ENCODE peak calls at places on chromosomes 7 and 10, in seven cellular contexts. One of them, this sample, is unnamed.

GRCh38 chr7:99562832-99563231 is 4.4 kb downstream of the ZNF655 start:
- DNase-seq in NAMALWA: no peak
- DNase-seq in A172: peak; percentile 99
- DNase-seq in kidney epithelial cell: peak; percentile 98
- DNase-seq in colonic mucosa: peak; percentile 31
- DNase-seq in stimulated activated CD4-positive, alpha-beta T cell treated with anti-CD3 and anti-CD28 coated beads, Interleukin-1b, Interleukin-23, amount 100 ng/mL, for 4 hours: no peak
- DNase-seq in amniotic stem cell: peak; percentile 92
- DNase-seq in this sample: peak; percentile 99

GRCh38 chr7:128775744-128776474 is at the start of gene OPN1SW:
- DNase-seq in A172: no peak
- DNase-seq in colonic mucosa: no peak
- DNase-seq in kidney epithelial cell: no peak
- DNase-seq in stimulated activated CD4-positive, alpha-beta T cell treated with anti-CD3 and anti-CD28 coated beads, Interleukin-1b, Interleukin-23, amount 100 ng/mL, for 4 hours: no peak
- DNase-seq in NAMALWA: no peak
- DNase-seq in amniotic stem cell: no peak
- DNase-seq in this sample: no peak

GRCh38 chr7:142133740-142134148 is 22.2 kb downstream of the MGAM2 start:
- DNase-seq in stimulated activated CD4-positive, alpha-beta T cell treated with anti-CD3 and anti-CD28 coated beads, Interleukin-1b, Interleukin-23, amount 100 ng/mL, for 4 hours: no peak
- DNase-seq in A172: no peak
- DNase-seq in colonic mucosa: no peak
- DNase-seq in NAMALWA: no peak
- DNase-seq in kidney epithelial cell: no peak
- DNase-seq in amniotic stem cell: no peak
- DNase-seq in this sample: no peak

GRCh38 chr10:133356953-133357292 is 896 bp downstream of the FUOM start:
- DNase-seq in A172: no peak
- DNase-seq in kidney epithelial cell: no peak
- DNase-seq in amniotic stem cell: no peak
- DNase-seq in stimulated activated CD4-positive, alpha-beta T cell treated with anti-CD3 and anti-CD28 coated beads, Interleukin-1b, Interleukin-23, amount 100 ng/mL, for 4 hours: no peak
- DNase-seq in colonic mucosa: no peak
- DNase-seq in NAMALWA: no peak
- DNase-seq in this sample: no peak

GRCh38 chr7:5553298-5553877 is 129.8 kb upstream of the TNRC18 start:
- DNase-seq in colonic mucosa: peak; percentile 69
- DNase-seq in A172: peak; percentile 80
- DNase-seq in stimulated activated CD4-positive, alpha-beta T cell treated with anti-CD3 and anti-CD28 coated beads, Interleukin-1b, Interleukin-23, amount 100 ng/mL, for 4 hours: no peak
- DNase-seq in amniotic stem cell: no peak
- DNase-seq in NAMALWA: no peak
- DNase-seq in kidney epithelial cell: no peak
- DNase-seq in this sample: peak; percentile 63

GRCh38 chr7:136294977-136295376 is 317.8 kb upstream of the MTPN start:
- DNase-seq in amniotic stem cell: no peak
- DNase-seq in colonic mucosa: no peak
- DNase-seq in NAMALWA: no peak
- DNase-seq in A172: no peak
- DNase-seq in kidney epithelial cell: no peak
- DNase-seq in stimulated activated CD4-positive, alpha-beta T cell treated with anti-CD3 and anti-CD28 coated beads, Interleukin-1b, Interleukin-23, amount 100 ng/mL, for 4 hours: no peak
- DNase-seq in this sample: no peak

GRCh38 chr10:89576696-89577095 is 41.3 kb upstream of the SLC16A12 start:
- DNase-seq in kidney epithelial cell: no peak
- DNase-seq in stimulated activated CD4-positive, alpha-beta T cell treated with anti-CD3 and anti-CD28 coated beads, Interleukin-1b, Interleukin-23, amount 100 ng/mL, for 4 hours: no peak
- DNase-seq in colonic mucosa: no peak
- DNase-seq in NAMALWA: no peak
- DNase-seq in A172: no peak
- DNase-seq in amniotic stem cell: no peak
- DNase-seq in this sample: no peak

GRCh38 chr7:36977878-36978277 is 253.6 kb upstream of the AOAH start:
- DNase-seq in stimulated activated CD4-positive, alpha-beta T cell treated with anti-CD3 and anti-CD28 coated beads, Interleukin-1b, Interleukin-23, amount 100 ng/mL, for 4 hours: no peak
- DNase-seq in amniotic stem cell: no peak
- DNase-seq in NAMALWA: no peak
- DNase-seq in kidney epithelial cell: no peak
- DNase-seq in colonic mucosa: no peak
- DNase-seq in A172: no peak
- DNase-seq in this sample: no peak

This sample was measured in RPMI7951.